ENCODE peak calls at places on chromosomes 6 and 20, in eight cellular contexts. One of them, this sample, is unnamed.

GRCh38 chr20:62938105-62938888 is at the start of gene GID8:
- DNase-seq in lower leg skin: no peak
- DNase-seq in transverse colon: peak; percentile 64
- DNase-seq in A549: peak; percentile 38
- DNase-seq in IMR-90: peak; percentile 33
- DNase-seq in K562: peak; percentile 63
- DNase-seq in endothelial cell of umbilical vein: peak; percentile 69
- DNase-seq in stomach: peak; percentile 60
- DNase-seq in this sample: peak; percentile 80

GRCh38 chr6:11645016-11645415 is 107.5 kb downstream of the TMEM170B start:
- DNase-seq in lower leg skin: no peak
- DNase-seq in transverse colon: no peak
- DNase-seq in A549: no peak
- DNase-seq in IMR-90: peak; percentile 72
- DNase-seq in K562: no peak
- DNase-seq in endothelial cell of umbilical vein: no peak
- DNase-seq in stomach: no peak
- DNase-seq in this sample: no peak

GRCh38 chr6:82786251-82786650 is 279.4 kb downstream of the UBE3D start:
- DNase-seq in lower leg skin: no peak
- DNase-seq in transverse colon: no peak
- DNase-seq in A549: no peak
- DNase-seq in IMR-90: no peak
- DNase-seq in K562: no peak
- DNase-seq in endothelial cell of umbilical vein: no peak
- DNase-seq in stomach: no peak
- DNase-seq in this sample: no peak

GRCh38 chr6:1065986-1066385 is 245.9 kb upstream of the FOXQ1 start:
- DNase-seq in lower leg skin: no peak
- DNase-seq in transverse colon: no peak
- DNase-seq in A549: no peak
- DNase-seq in IMR-90: no peak
- DNase-seq in K562: no peak
- DNase-seq in endothelial cell of umbilical vein: no peak
- DNase-seq in stomach: no peak
- DNase-seq in this sample: no peak

GRCh38 chr20:48659888-48660287 is 167.9 kb downstream of the PREX1 start:
- DNase-seq in lower leg skin: no peak
- DNase-seq in transverse colon: no peak
- DNase-seq in A549: no peak
- DNase-seq in IMR-90: no peak
- DNase-seq in K562: no peak
- DNase-seq in endothelial cell of umbilical vein: peak; percentile 42
- DNase-seq in stomach: peak; percentile 84
- DNase-seq in this sample: no peak

GRCh38 chr20:52305843-52306242 is 114.3 kb upstream of the ZFP64 start:
- DNase-seq in lower leg skin: no peak
- DNase-seq in transverse colon: no peak
- DNase-seq in A549: no peak
- DNase-seq in IMR-90: no peak
- DNase-seq in K562: no peak
- DNase-seq in endothelial cell of umbilical vein: no peak
- DNase-seq in stomach: no peak
- DNase-seq in this sample: no peak

GRCh38 chr6:85464722-85465150 is 14.9 kb downstream of the NT5E start:
- DNase-seq in lower leg skin: no peak
- DNase-seq in transverse colon: no peak
- DNase-seq in A549: peak; percentile 36
- DNase-seq in IMR-90: peak; percentile 98
- DNase-seq in K562: no peak
- DNase-seq in endothelial cell of umbilical vein: peak; percentile 90
- DNase-seq in stomach: no peak
- DNase-seq in this sample: no peak

GRCh38 chr6:53492860-53493634 is 51.9 kb downstream of the GCLC start:
- DNase-seq in lower leg skin: no peak
- DNase-seq in transverse colon: no peak
- DNase-seq in A549: peak; percentile 40
- DNase-seq in IMR-90: peak; percentile 73
- DNase-seq in K562: peak; percentile 63
- DNase-seq in endothelial cell of umbilical vein: peak; percentile 74
- DNase-seq in stomach: no peak
- DNase-seq in this sample: no peak

GRCh38 chr6:71228461-71229041 is 60.1 kb upstream of the OGFRL1 start:
- DNase-seq in lower leg skin: no peak
- DNase-seq in transverse colon: no peak
- DNase-seq in A549: no peak
- DNase-seq in IMR-90: peak; percentile 66
- DNase-seq in K562: no peak
- DNase-seq in endothelial cell of umbilical vein: no peak
- DNase-seq in stomach: no peak
- DNase-seq in this sample: no peak

GRCh38 chr20:3731944-3732326 is 550 bp upstream of the HSPA12B start:
- DNase-seq in lower leg skin: no peak
- DNase-seq in transverse colon: no peak
- DNase-seq in A549: no peak
- DNase-seq in IMR-90: no peak
- DNase-seq in K562: no peak
- DNase-seq in endothelial cell of umbilical vein: no peak
- DNase-seq in stomach: no peak
- DNase-seq in this sample: peak; percentile 66

GRCh38 chr20:3734111-3734843 is 1.8 kb downstream of the HSPA12B start:
- DNase-seq in lower leg skin: no peak
- DNase-seq in transverse colon: peak; percentile 46
- DNase-seq in A549: no peak
- DNase-seq in IMR-90: no peak
- DNase-seq in K562: no peak
- DNase-seq in endothelial cell of umbilical vein: no peak
- DNase-seq in stomach: no peak
- DNase-seq in this sample: peak; percentile 71

GRCh38 chr20:3735768-3736167 is 3.3 kb downstream of the HSPA12B start:
- DNase-seq in lower leg skin: no peak
- DNase-seq in transverse colon: no peak
- DNase-seq in A549: no peak
- DNase-seq in IMR-90: no peak
- DNase-seq in K562: no peak
- DNase-seq in endothelial cell of umbilical vein: no peak
- DNase-seq in stomach: no peak
- DNase-seq in this sample: no peak

GRCh38 chr20:3732327-3733118 is at the start of gene HSPA12B:
- DNase-seq in lower leg skin: no peak
- DNase-seq in transverse colon: no peak
- DNase-seq in A549: no peak
- DNase-seq in IMR-90: no peak
- DNase-seq in K562: no peak
- DNase-seq in endothelial cell of umbilical vein: no peak
- DNase-seq in stomach: no peak
- DNase-seq in this sample: no peak

DNA sequence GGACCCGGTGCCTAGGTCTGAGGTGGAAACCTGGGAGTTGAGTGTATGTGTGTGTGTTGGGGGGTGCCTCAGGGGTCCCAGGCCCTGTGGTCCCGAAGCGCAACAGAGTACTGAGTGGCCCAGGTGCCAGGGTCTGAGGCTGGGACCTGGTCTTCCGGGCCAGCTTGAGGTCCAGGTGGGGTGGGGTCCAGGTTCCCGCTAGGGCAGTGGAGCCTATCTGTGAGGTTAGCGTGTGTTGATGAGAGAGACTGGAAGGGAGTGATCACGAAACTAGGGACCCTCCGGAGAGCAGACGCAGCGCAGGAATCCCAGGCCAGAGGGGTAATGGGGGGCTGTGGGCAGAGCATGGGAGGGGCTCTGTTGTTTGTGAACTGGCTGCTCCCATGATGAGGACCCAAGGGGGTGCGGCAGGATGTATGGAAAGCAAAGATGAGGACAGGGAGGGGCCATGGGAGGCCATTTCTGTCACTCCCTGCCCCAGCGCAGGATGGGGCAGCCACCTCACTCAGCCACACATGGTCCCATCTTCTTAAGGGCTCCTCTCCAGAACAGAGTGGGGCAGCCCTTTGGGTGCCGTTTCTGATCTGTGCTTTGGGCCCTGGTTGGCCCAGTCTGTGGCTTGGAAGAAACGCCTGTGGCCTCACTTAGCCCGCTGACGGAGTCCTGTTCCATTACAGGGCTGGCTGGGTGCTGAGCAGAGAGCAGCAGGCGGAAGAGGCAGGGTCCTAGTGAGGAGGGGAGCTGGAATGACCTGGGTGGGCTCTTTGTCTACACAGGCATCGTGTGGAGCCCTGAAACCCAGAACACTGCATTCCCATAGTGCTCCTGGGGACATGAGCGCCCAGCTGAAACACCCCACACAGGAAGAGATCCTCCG is 872 bp downstream of the HSPA12B start:
- DNase-seq in lower leg skin: no peak
- DNase-seq in transverse colon: no peak
- DNase-seq in A549: no peak
- DNase-seq in IMR-90: no peak
- DNase-seq in K562: no peak
- DNase-seq in endothelial cell of umbilical vein: no peak
- DNase-seq in stomach: no peak
- DNase-seq in this sample: no peak
- H3K4me3 ChIP-seq in lower leg skin: peak overlapping the region; percentile 8
- H3K4me3 ChIP-seq in transverse colon: peak overlapping the region; percentile 6
- H3K4me3 ChIP-seq in A549: no peak overlapping the region
- H3K4me3 ChIP-seq in IMR-90: no peak overlapping the region
- H3K4me3 ChIP-seq in K562: no peak overlapping the region
- H3K4me3 ChIP-seq in endothelial cell of umbilical vein: peak overlapping the region; percentile 16
- H3K4me3 ChIP-seq in stomach: peak overlapping the region; percentile 33
- H3K4me3 ChIP-seq in this sample: peak overlapping the region; percentile 26

GRCh38 chr6:35473849-35474128 is 5.6 kb downstream of the RPL10A start:
- DNase-seq in lower leg skin: no peak
- DNase-seq in transverse colon: no peak
- DNase-seq in A549: no peak
- DNase-seq in IMR-90: no peak
- DNase-seq in K562: peak; percentile 41
- DNase-seq in endothelial cell of umbilical vein: no peak
- DNase-seq in stomach: no peak
- DNase-seq in this sample: no peak

GRCh38 chr6:35469711-35470662 is 1.8 kb downstream of the RPL10A start:
- DNase-seq in lower leg skin: no peak
- DNase-seq in transverse colon: peak; percentile 55
- DNase-seq in A549: no peak
- DNase-seq in IMR-90: no peak
- DNase-seq in K562: peak; percentile 69
- DNase-seq in endothelial cell of umbilical vein: peak; percentile 22
- DNase-seq in stomach: peak; percentile 39
- DNase-seq in this sample: no peak

GRCh38 chr6:35473075-35473848 is 5.1 kb downstream of the RPL10A start:
- DNase-seq in lower leg skin: no peak
- DNase-seq in transverse colon: no peak
- DNase-seq in A549: no peak
- DNase-seq in IMR-90: no peak
- DNase-seq in K562: peak; percentile 63
- DNase-seq in endothelial cell of umbilical vein: no peak
- DNase-seq in stomach: no peak
- DNase-seq in this sample: no peak

GRCh38 chr6:35470663-35471120 is 2.5 kb downstream of the RPL10A start:
- DNase-seq in lower leg skin: no peak
- DNase-seq in transverse colon: no peak
- DNase-seq in A549: no peak
- DNase-seq in IMR-90: no peak
- DNase-seq in K562: no peak
- DNase-seq in endothelial cell of umbilical vein: no peak
- DNase-seq in stomach: no peak
- DNase-seq in this sample: no peak

DNA sequence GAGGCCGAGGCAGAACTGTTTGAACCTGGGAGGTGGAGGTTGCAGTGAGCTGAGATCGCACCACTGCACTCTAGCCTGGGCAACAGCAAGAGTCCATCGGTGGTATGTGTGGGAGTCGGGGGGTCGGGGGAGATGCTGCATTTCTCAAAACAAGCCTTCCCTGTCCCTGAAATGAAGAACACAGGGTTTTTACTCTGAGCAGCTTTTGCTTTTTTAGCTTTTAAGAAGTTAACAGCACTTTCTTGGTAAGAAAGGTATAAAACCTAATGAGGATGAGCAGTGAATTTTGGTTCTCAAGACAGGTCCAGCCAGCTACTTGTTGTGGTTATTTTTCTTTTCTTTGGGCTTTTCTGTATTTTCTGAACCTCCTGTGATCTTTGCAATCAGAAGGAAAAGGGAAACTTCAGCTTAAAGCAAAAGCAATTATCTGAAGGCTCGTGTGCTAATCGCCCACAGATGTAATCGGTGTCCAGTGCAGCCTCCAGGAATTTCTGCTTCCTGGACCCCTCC is 3.7 kb downstream of the RPL10A start:
- DNase-seq in lower leg skin: no peak
- DNase-seq in transverse colon: no peak
- DNase-seq in A549: no peak
- DNase-seq in IMR-90: no peak
- DNase-seq in K562: peak; percentile 36
- DNase-seq in endothelial cell of umbilical vein: no peak
- DNase-seq in stomach: no peak
- DNase-seq in this sample: no peak
- TF ChIP-seq POLR2A in lower leg skin: no peak
- TF ChIP-seq POLR2A in transverse colon: no peak
- TF ChIP-seq POLR2A in A549: no peak
- TF ChIP-seq POLR2A in IMR-90: no peak
- TF ChIP-seq POLR2A in K562: peak; percentile 68
- TF ChIP-seq POLR2A in endothelial cell of umbilical vein: no peak
- TF ChIP-seq POLR2A in stomach: no peak
- TF ChIP-seq POLR2A in this sample: no peak

GRCh38 chr6:21595265-21595950 is 1.9 kb downstream of the SOX4 start:
- DNase-seq in lower leg skin: peak; percentile 51
- DNase-seq in transverse colon: peak; percentile 45
- DNase-seq in A549: no peak
- DNase-seq in IMR-90: no peak
- DNase-seq in K562: no peak
- DNase-seq in endothelial cell of umbilical vein: no peak
- DNase-seq in stomach: peak; percentile 56
- DNase-seq in this sample: peak; percentile 71
- H3K4me3 ChIP-seq in lower leg skin: peak overlapping the region; percentile 87
- H3K4me3 ChIP-seq in transverse colon: peak overlapping the region; percentile 88
- H3K4me3 ChIP-seq in A549: peak overlapping the region; percentile 83
- H3K4me3 ChIP-seq in IMR-90: peak overlapping the region; percentile 84
- H3K4me3 ChIP-seq in K562: no peak overlapping the region
- H3K4me3 ChIP-seq in endothelial cell of umbilical vein: peak overlapping the region; percentile 98
- H3K4me3 ChIP-seq in stomach: peak overlapping the region; percentile 68
- H3K4me3 ChIP-seq in this sample: peak overlapping the region; percentile 94

DNA sequence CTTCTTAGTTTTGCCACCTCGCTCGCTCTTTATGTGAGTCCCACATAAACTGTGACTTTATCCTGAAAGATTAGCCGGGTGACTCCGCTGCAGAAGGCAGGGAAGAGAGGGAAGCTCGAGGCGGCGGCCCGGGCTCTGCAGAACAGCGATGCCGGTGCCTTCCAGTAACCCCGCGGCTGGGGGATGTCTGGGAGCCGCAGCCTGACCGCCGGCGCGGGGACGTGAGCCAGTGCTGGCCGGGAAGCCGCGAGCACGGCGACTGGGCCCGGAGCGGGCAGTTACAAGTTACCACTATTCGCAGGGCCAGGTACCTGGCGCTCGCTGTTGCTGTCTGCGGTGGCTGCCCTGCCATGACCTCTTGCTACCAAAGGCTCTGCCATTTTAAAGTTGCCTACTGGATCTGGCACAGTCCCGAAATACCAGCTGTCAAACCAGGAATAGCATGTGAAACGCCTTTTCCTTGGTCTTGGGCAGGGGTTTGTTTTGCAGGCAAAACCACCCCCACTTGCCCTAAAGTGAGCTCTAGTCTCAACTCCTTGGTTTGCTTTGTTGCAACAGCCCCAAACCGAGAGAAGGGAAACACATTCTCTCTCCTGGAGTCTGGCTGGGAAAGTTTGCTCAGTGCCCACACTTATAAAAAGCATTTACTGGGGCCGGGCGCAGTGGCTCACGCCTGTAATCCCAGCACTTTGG is 124.0 kb upstream of the SLC2A12 start:
- DNase-seq in lower leg skin: no peak
- DNase-seq in transverse colon: no peak
- DNase-seq in A549: no peak
- DNase-seq in IMR-90: peak; percentile 37
- DNase-seq in K562: no peak
- DNase-seq in endothelial cell of umbilical vein: peak; percentile 62
- DNase-seq in stomach: peak; percentile 62
- DNase-seq in this sample: peak; percentile 73
- TF ChIP-seq POLR2A in lower leg skin: no peak
- TF ChIP-seq POLR2A in transverse colon: no peak
- TF ChIP-seq POLR2A in A549: no peak
- TF ChIP-seq POLR2A in IMR-90: no peak
- TF ChIP-seq POLR2A in K562: no peak
- TF ChIP-seq POLR2A in endothelial cell of umbilical vein: no peak
- TF ChIP-seq POLR2A in stomach: no peak
- TF ChIP-seq POLR2A in this sample: no peak